ENCODE peak calls at places on chromosomes 12 and 14, in ten cellular contexts. One of them, this sample, is unnamed.

GRCh38 chr12:127509066-127509778 is 757.7 kb upstream of the TMEM132C start:
- DNase-seq in transverse colon: no peak
- DNase-seq in body of pancreas: no peak
- DNase-seq in stomach: no peak
- DNase-seq in A549: no peak
- DNase-seq in tibial nerve: no peak
- DNase-seq in Peyer's patch: no peak
- DNase-seq in GM12878: no peak
- DNase-seq in uterus: no peak
- DNase-seq in testis: no peak
- DNase-seq in this sample: no peak

GRCh38 chr12:5376591-5377207 is 55.2 kb upstream of the NTF3 start:
- DNase-seq in transverse colon: peak; percentile 33
- DNase-seq in body of pancreas: no peak
- DNase-seq in stomach: peak; percentile 57
- DNase-seq in A549: no peak
- DNase-seq in tibial nerve: no peak
- DNase-seq in Peyer's patch: peak; percentile 47
- DNase-seq in GM12878: no peak
- DNase-seq in uterus: no peak
- DNase-seq in testis: no peak
- DNase-seq in this sample: no peak

GRCh38 chr14:26276757-26277156 is 321.1 kb downstream of the NOVA1 start:
- DNase-seq in transverse colon: no peak
- DNase-seq in body of pancreas: no peak
- DNase-seq in stomach: no peak
- DNase-seq in A549: peak; percentile 13
- DNase-seq in tibial nerve: no peak
- DNase-seq in Peyer's patch: no peak
- DNase-seq in GM12878: no peak
- DNase-seq in uterus: no peak
- DNase-seq in testis: peak; percentile 22
- DNase-seq in this sample: no peak

GRCh38 chr12:51128905-51129304 is 44.0 kb downstream of the TFCP2 start:
- DNase-seq in transverse colon: no peak
- DNase-seq in body of pancreas: no peak
- DNase-seq in stomach: no peak
- DNase-seq in A549: no peak
- DNase-seq in tibial nerve: no peak
- DNase-seq in Peyer's patch: no peak
- DNase-seq in GM12878: no peak
- DNase-seq in uterus: no peak
- DNase-seq in testis: no peak
- DNase-seq in this sample: no peak

GRCh38 chr12:510071-510825 is 50.5 kb downstream of the B4GALNT3 start:
- DNase-seq in transverse colon: peak; percentile 78
- DNase-seq in body of pancreas: peak; percentile 40
- DNase-seq in stomach: peak; percentile 66
- DNase-seq in A549: peak; percentile 18
- DNase-seq in tibial nerve: no peak
- DNase-seq in Peyer's patch: peak; percentile 62
- DNase-seq in GM12878: no peak
- DNase-seq in uterus: no peak
- DNase-seq in testis: no peak
- DNase-seq in this sample: no peak

GRCh38 chr12:81758421-81759214 is 532 bp downstream of the PPFIA2 start:
- DNase-seq in transverse colon: no peak
- DNase-seq in body of pancreas: no peak
- DNase-seq in stomach: no peak
- DNase-seq in A549: peak; percentile 5
- DNase-seq in tibial nerve: no peak
- DNase-seq in Peyer's patch: no peak
- DNase-seq in GM12878: no peak
- DNase-seq in uterus: no peak
- DNase-seq in testis: peak; percentile 53
- DNase-seq in this sample: peak; percentile 39

GRCh38 chr14:90489916-90490726 is 93.3 kb downstream of the CALM1 start:
- DNase-seq in transverse colon: no peak
- DNase-seq in body of pancreas: no peak
- DNase-seq in stomach: no peak
- DNase-seq in A549: no peak
- DNase-seq in tibial nerve: no peak
- DNase-seq in Peyer's patch: no peak
- DNase-seq in GM12878: no peak
- DNase-seq in uterus: no peak
- DNase-seq in testis: no peak
- DNase-seq in this sample: no peak

GRCh38 chr14:79057333-79057732 is 887.2 kb downstream of the NRXN3 start:
- DNase-seq in transverse colon: no peak
- DNase-seq in body of pancreas: no peak
- DNase-seq in stomach: no peak
- DNase-seq in A549: no peak
- DNase-seq in tibial nerve: no peak
- DNase-seq in Peyer's patch: no peak
- DNase-seq in GM12878: no peak
- DNase-seq in uterus: no peak
- DNase-seq in testis: no peak
- DNase-seq in this sample: no peak

GRCh38 chr12:14853966-14854365 is 10.6 kb upstream of the ART4 start:
- DNase-seq in transverse colon: no peak
- DNase-seq in body of pancreas: no peak
- DNase-seq in stomach: no peak
- DNase-seq in A549: no peak
- DNase-seq in tibial nerve: no peak
- DNase-seq in Peyer's patch: no peak
- DNase-seq in GM12878: no peak
- DNase-seq in uterus: no peak
- DNase-seq in testis: peak; percentile 71
- DNase-seq in this sample: no peak

GRCh38 chr12:21819236-21819635 is 44.7 kb upstream of the KCNJ8 start:
- DNase-seq in transverse colon: no peak
- DNase-seq in body of pancreas: no peak
- DNase-seq in stomach: no peak
- DNase-seq in A549: no peak
- DNase-seq in tibial nerve: no peak
- DNase-seq in Peyer's patch: no peak
- DNase-seq in GM12878: no peak
- DNase-seq in uterus: no peak
- DNase-seq in testis: no peak
- DNase-seq in this sample: no peak

GRCh38 chr12:113788020-113788856 is 177.9 kb downstream of the RBM19 start:
- DNase-seq in transverse colon: no peak
- DNase-seq in body of pancreas: no peak
- DNase-seq in stomach: no peak
- DNase-seq in A549: no peak
- DNase-seq in tibial nerve: no peak
- DNase-seq in Peyer's patch: no peak
- DNase-seq in GM12878: no peak
- DNase-seq in uterus: no peak
- DNase-seq in testis: no peak
- DNase-seq in this sample: no peak

GRCh38 chr12:48681416-48681737 is 661 bp downstream of the KANSL2 start:
- DNase-seq in transverse colon: no peak
- DNase-seq in body of pancreas: no peak
- DNase-seq in stomach: no peak
- DNase-seq in A549: peak; percentile 42
- DNase-seq in tibial nerve: no peak
- DNase-seq in Peyer's patch: no peak
- DNase-seq in GM12878: no peak
- DNase-seq in uterus: no peak
- DNase-seq in testis: no peak
- DNase-seq in this sample: no peak

GRCh38 chr14:71328183-71328582 is 420.9 kb downstream of the PCNX1 start:
- DNase-seq in transverse colon: no peak
- DNase-seq in body of pancreas: no peak
- DNase-seq in stomach: no peak
- DNase-seq in A549: no peak
- DNase-seq in tibial nerve: no peak
- DNase-seq in Peyer's patch: no peak
- DNase-seq in GM12878: peak; percentile 66
- DNase-seq in uterus: no peak
- DNase-seq in testis: no peak
- DNase-seq in this sample: no peak

GRCh38 chr12:121530600-121531355 is 50.0 kb downstream of the KDM2B start:
- DNase-seq in transverse colon: peak; percentile 69
- DNase-seq in body of pancreas: peak; percentile 74
- DNase-seq in stomach: peak; percentile 61
- DNase-seq in A549: peak; percentile 77
- DNase-seq in tibial nerve: peak; percentile 30
- DNase-seq in Peyer's patch: peak; percentile 92
- DNase-seq in GM12878: no peak
- DNase-seq in uterus: peak; percentile 81
- DNase-seq in testis: peak; percentile 65
- DNase-seq in this sample: peak; percentile 78

GRCh38 chr12:104354167-104354867 is 50.8 kb downstream of the EID3 start:
- DNase-seq in transverse colon: no peak
- DNase-seq in body of pancreas: no peak
- DNase-seq in stomach: no peak
- DNase-seq in A549: peak; percentile 63
- DNase-seq in tibial nerve: no peak
- DNase-seq in Peyer's patch: peak; percentile 13
- DNase-seq in GM12878: no peak
- DNase-seq in uterus: no peak
- DNase-seq in testis: no peak
- DNase-seq in this sample: no peak

GRCh38 chr14:35140718-35141581 is 18.6 kb downstream of the PRORP start:
- DNase-seq in transverse colon: no peak
- DNase-seq in body of pancreas: no peak
- DNase-seq in stomach: no peak
- DNase-seq in A549: no peak
- DNase-seq in tibial nerve: no peak
- DNase-seq in Peyer's patch: no peak
- DNase-seq in GM12878: no peak
- DNase-seq in uterus: no peak
- DNase-seq in testis: no peak
- DNase-seq in this sample: no peak

GRCh38 chr12:53222170-53223005 is 9.6 kb downstream of the RARG start:
- DNase-seq in transverse colon: no peak
- DNase-seq in body of pancreas: no peak
- DNase-seq in stomach: no peak
- DNase-seq in A549: no peak
- DNase-seq in tibial nerve: no peak
- DNase-seq in Peyer's patch: no peak
- DNase-seq in GM12878: no peak
- DNase-seq in uterus: no peak
- DNase-seq in testis: no peak
- DNase-seq in this sample: no peak
- H3K4me1 ChIP-seq in transverse colon: peaks cover 51% of the 10 kb centered on the region
- H3K4me1 ChIP-seq in body of pancreas: peaks cover 49% of the 10 kb centered on the region
- H3K4me1 ChIP-seq in stomach: peaks cover 76% of the 10 kb centered on the region
- H3K4me1 ChIP-seq in A549: peaks cover 51% of the 10 kb centered on the region
- H3K4me1 ChIP-seq in tibial nerve: peaks cover 56% of the 10 kb centered on the region
- H3K4me1 ChIP-seq in Peyer's patch: no peaks in the 10 kb centered on the region
- H3K4me1 ChIP-seq in GM12878: peaks cover 19% of the 10 kb centered on the region
- H3K4me1 ChIP-seq in uterus: peaks cover 8% of the 10 kb centered on the region
- H3K4me1 ChIP-seq in testis: peaks cover 22% of the 10 kb centered on the region
- H3K4me1 ChIP-seq in this sample: peaks cover 67% of the 10 kb centered on the region

DNA sequence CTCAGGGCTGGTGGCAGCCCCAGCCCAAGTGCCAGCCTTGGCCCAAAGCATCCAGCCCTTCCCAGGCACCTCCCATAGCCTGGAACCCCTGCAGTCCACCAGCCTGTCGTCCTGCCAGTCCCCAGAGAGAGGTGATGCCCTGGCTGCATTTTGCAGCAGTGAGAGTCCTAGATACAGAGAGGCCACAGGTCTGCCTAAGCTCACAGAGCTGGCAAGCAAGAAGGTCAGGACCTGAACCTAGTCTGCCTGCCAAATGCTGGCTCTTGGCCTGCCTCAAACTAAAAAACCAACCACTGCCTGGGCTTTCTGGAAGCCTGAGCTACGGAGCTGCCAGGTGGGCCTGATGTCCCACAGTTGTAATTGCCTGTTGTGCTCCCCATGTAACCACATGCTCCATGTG is 164.9 kb downstream of the PHETA1 start:
- DNase-seq in transverse colon: no peak
- DNase-seq in body of pancreas: no peak
- DNase-seq in stomach: no peak
- DNase-seq in A549: no peak
- DNase-seq in tibial nerve: no peak
- DNase-seq in Peyer's patch: no peak
- DNase-seq in GM12878: no peak
- DNase-seq in uterus: no peak
- DNase-seq in testis: no peak
- DNase-seq in this sample: no peak
- TF ChIP-seq POLR2A in transverse colon: no peak
- TF ChIP-seq POLR2A in body of pancreas: no peak
- TF ChIP-seq POLR2A in stomach: no peak
- TF ChIP-seq POLR2A in A549: no peak
- TF ChIP-seq POLR2A in tibial nerve: no peak
- TF ChIP-seq POLR2A in Peyer's patch: no peak
- TF ChIP-seq POLR2A in GM12878: no peak
- TF ChIP-seq POLR2A in uterus: no peak
- TF ChIP-seq POLR2A in testis: no peak
- TF ChIP-seq POLR2A in this sample: no peak

GRCh38 chr12:76964784-76965571 is 86.2 kb upstream of the CSRP2 start:
- DNase-seq in transverse colon: no peak
- DNase-seq in body of pancreas: no peak
- DNase-seq in stomach: no peak
- DNase-seq in A549: no peak
- DNase-seq in tibial nerve: no peak
- DNase-seq in Peyer's patch: no peak
- DNase-seq in GM12878: no peak
- DNase-seq in uterus: no peak
- DNase-seq in testis: no peak
- DNase-seq in this sample: no peak

GRCh38 chr12:76962099-76962498 is 83.3 kb upstream of the CSRP2 start:
- DNase-seq in transverse colon: no peak
- DNase-seq in body of pancreas: no peak
- DNase-seq in stomach: no peak
- DNase-seq in A549: no peak
- DNase-seq in tibial nerve: no peak
- DNase-seq in Peyer's patch: no peak
- DNase-seq in GM12878: no peak
- DNase-seq in uterus: no peak
- DNase-seq in testis: no peak
- DNase-seq in this sample: no peak

GRCh38 chr12:76967181-76967885 is 88.5 kb upstream of the CSRP2 start:
- DNase-seq in transverse colon: no peak
- DNase-seq in body of pancreas: no peak
- DNase-seq in stomach: no peak
- DNase-seq in A549: no peak
- DNase-seq in tibial nerve: no peak
- DNase-seq in Peyer's patch: no peak
- DNase-seq in GM12878: no peak
- DNase-seq in uterus: no peak
- DNase-seq in testis: no peak
- DNase-seq in this sample: no peak
- H3K27ac ChIP-seq in transverse colon: no peak overlapping the region
- H3K27ac ChIP-seq in body of pancreas: no peak overlapping the region
- H3K27ac ChIP-seq in stomach: no peak overlapping the region
- H3K27ac ChIP-seq in A549: no peak overlapping the region
- H3K27ac ChIP-seq in tibial nerve: no peak overlapping the region
- H3K27ac ChIP-seq in Peyer's patch: no peak overlapping the region
- H3K27ac ChIP-seq in GM12878: no peak overlapping the region
- H3K27ac ChIP-seq in uterus: no peak overlapping the region
- H3K27ac ChIP-seq in testis: no peak overlapping the region
- H3K27ac ChIP-seq in this sample: no peak overlapping the region

DNA sequence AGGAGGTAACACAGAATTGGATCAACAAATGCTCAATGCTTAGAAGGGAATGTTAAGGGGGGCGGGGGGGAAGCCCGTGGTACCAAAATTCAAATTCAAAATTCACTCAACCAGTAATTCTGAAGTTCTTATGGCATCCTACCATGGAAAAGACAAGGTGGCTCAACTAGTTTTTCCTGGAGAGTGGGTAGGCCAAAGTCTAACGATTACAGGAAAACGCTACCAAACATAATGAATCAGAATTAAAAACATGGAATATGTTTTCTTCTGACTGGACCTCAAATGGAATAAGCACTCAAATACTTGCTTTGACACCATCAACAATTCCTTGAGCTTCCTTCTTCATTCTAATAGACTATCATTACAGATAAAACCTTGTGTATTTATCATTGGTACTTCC is 2.3 kb downstream of the NACA start:
- DNase-seq in transverse colon: no peak
- DNase-seq in body of pancreas: no peak
- DNase-seq in stomach: no peak
- DNase-seq in A549: no peak
- DNase-seq in tibial nerve: no peak
- DNase-seq in Peyer's patch: no peak
- DNase-seq in GM12878: no peak
- DNase-seq in uterus: no peak
- DNase-seq in testis: no peak
- DNase-seq in this sample: no peak
- H3K4me1 ChIP-seq in transverse colon: peaks cover 22% of the 10 kb centered on the region
- H3K4me1 ChIP-seq in body of pancreas: peaks cover 66% of the 10 kb centered on the region
- H3K4me1 ChIP-seq in stomach: peaks cover 76% of the 10 kb centered on the region
- H3K4me1 ChIP-seq in A549: peaks cover 56% of the 10 kb centered on the region
- H3K4me1 ChIP-seq in tibial nerve: peaks cover 63% of the 10 kb centered on the region
- H3K4me1 ChIP-seq in Peyer's patch: no peaks in the 10 kb centered on the region
- H3K4me1 ChIP-seq in GM12878: peaks cover 39% of the 10 kb centered on the region
- H3K4me1 ChIP-seq in uterus: peaks cover 14% of the 10 kb centered on the region
- H3K4me1 ChIP-seq in testis: peaks cover 36% of the 10 kb centered on the region
- H3K4me1 ChIP-seq in this sample: peaks cover 70% of the 10 kb centered on the region